ENCODE peak calls at places on chromosomes 3 and 15, in four cellular contexts. One of them, this sample, is unnamed.

GRCh38 chr15:96138985-96139384 is 191.5 kb upstream of the NR2F2 start:
- DNase-seq in H9: no peak
- DNase-seq in neuronal stem cell: no peak
- DNase-seq in H1: no peak
- DNase-seq in this sample: no peak

GRCh38 chr3:148604270-148605085 is 93.2 kb upstream of the AGTR1 start:
- DNase-seq in H9: no peak
- DNase-seq in neuronal stem cell: no peak
- DNase-seq in H1: no peak
- DNase-seq in this sample: no peak

GRCh38 chr3:46935168-46935858 is 41.2 kb downstream of the CCDC12 start:
- DNase-seq in H9: peak
- DNase-seq in neuronal stem cell: peak
- DNase-seq in H1: peak
- DNase-seq in this sample: peak

GRCh38 chr15:79184465-79184892 is 93.9 kb upstream of the RASGRF1 start:
- DNase-seq in H9: peak
- DNase-seq in neuronal stem cell: peak
- DNase-seq in H1: no peak
- DNase-seq in this sample: peak

GRCh38 chr3:71142440-71143161 is 440.9 kb downstream of the FOXP1 start:
- DNase-seq in H9: peak
- DNase-seq in neuronal stem cell: no peak
- DNase-seq in H1: no peak
- DNase-seq in this sample: peak

GRCh38 chr15:80309769-80310384 is 57.9 kb upstream of the CTXND1 start:
- DNase-seq in H9: no peak
- DNase-seq in neuronal stem cell: peak
- DNase-seq in H1: no peak
- DNase-seq in this sample: peak

GRCh38 chr3:123229145-123229544 is 27.4 kb downstream of the SEC22A start:
- DNase-seq in H9: no peak
- DNase-seq in neuronal stem cell: no peak
- DNase-seq in H1: no peak
- DNase-seq in this sample: peak

GRCh38 chr15:30991301-30992072 is at the start of gene MTMR10:
- DNase-seq in H9: peak
- DNase-seq in neuronal stem cell: peak
- DNase-seq in H1: peak
- DNase-seq in this sample: peak

GRCh38 chr3:162777118-162777517 is 1280.5 kb downstream of the OTOL1 start:
- DNase-seq in H9: no peak
- DNase-seq in neuronal stem cell: no peak
- DNase-seq in H1: no peak
- DNase-seq in this sample: no peak

GRCh38 chr3:68116580-68116979 is 462.2 kb upstream of the SUCLG2 start:
- DNase-seq in H9: no peak
- DNase-seq in neuronal stem cell: no peak
- DNase-seq in H1: no peak
- DNase-seq in this sample: no peak

GRCh38 chr3:106392905-106393304 is 524.1 kb upstream of the CBLB start:
- DNase-seq in H9: no peak
- DNase-seq in neuronal stem cell: no peak
- DNase-seq in H1: no peak
- DNase-seq in this sample: peak

GRCh38 chr15:77886805-77887448 is 190.6 kb downstream of the TBC1D2B start:
- DNase-seq in H9: no peak
- DNase-seq in neuronal stem cell: no peak
- DNase-seq in H1: no peak
- DNase-seq in this sample: no peak

GRCh38 chr3:112011376-112011940 is 12.7 kb downstream of the TAGLN3 start:
- DNase-seq in H9: no peak
- DNase-seq in neuronal stem cell: no peak
- DNase-seq in H1: no peak
- DNase-seq in this sample: no peak

GRCh38 chr3:169082076-169082475 is 581.4 kb downstream of the MECOM start:
- DNase-seq in H9: no peak
- DNase-seq in neuronal stem cell: no peak
- DNase-seq in H1: no peak
- DNase-seq in this sample: no peak

GRCh38 chr3:173920386-173920785 is 522.8 kb downstream of the NLGN1 start:
- DNase-seq in H9: no peak
- DNase-seq in neuronal stem cell: no peak
- DNase-seq in H1: no peak
- DNase-seq in this sample: no peak

GRCh38 chr15:42595641-42596240 is 20.3 kb downstream of the STARD9 start:
- DNase-seq in H9: no peak
- DNase-seq in neuronal stem cell: no peak
- DNase-seq in H1: no peak
- DNase-seq in this sample: no peak

GRCh38 chr3:129936757-129937156 is 37.8 kb upstream of the TRH start:
- DNase-seq in H9: no peak
- DNase-seq in neuronal stem cell: peak
- DNase-seq in H1: no peak
- DNase-seq in this sample: peak

GRCh38 chr3:39469945-39470344 is 2.5 kb downstream of the MOBP start:
- DNase-seq in H9: no peak
- DNase-seq in neuronal stem cell: no peak
- DNase-seq in H1: no peak
- DNase-seq in this sample: no peak

GRCh38 chr3:16302082-16302631 is 37.1 kb downstream of the OXNAD1 start:
- DNase-seq in H9: no peak
- DNase-seq in neuronal stem cell: no peak
- DNase-seq in H1: no peak
- DNase-seq in this sample: no peak

GRCh38 chr3:126607214-126607908 is 47.6 kb downstream of the TXNRD3 start:
- DNase-seq in H9: no peak
- DNase-seq in neuronal stem cell: no peak
- DNase-seq in H1: no peak
- DNase-seq in this sample: peak

GRCh38 chr3:52056521-52056967 is at the start of gene DUSP7:
- DNase-seq in H9: peak
- DNase-seq in neuronal stem cell: peak
- DNase-seq in H1: no peak
- DNase-seq in this sample: peak

GRCh38 chr15:74793135-74794028 is 11.5 kb downstream of the CSK start:
- DNase-seq in H9: no peak
- DNase-seq in neuronal stem cell: no peak
- DNase-seq in H1: no peak
- DNase-seq in this sample: peak

GRCh38 chr3:64861684-64862083 is 173.9 kb upstream of the ADAMTS9 start:
- DNase-seq in H9: no peak
- DNase-seq in neuronal stem cell: no peak
- DNase-seq in H1: no peak
- DNase-seq in this sample: peak

GRCh38 chr15:82184776-82185175 is 77.8 kb downstream of the EFL1 start:
- DNase-seq in H9: no peak
- DNase-seq in neuronal stem cell: no peak
- DNase-seq in H1: no peak
- DNase-seq in this sample: no peak

DNA sequence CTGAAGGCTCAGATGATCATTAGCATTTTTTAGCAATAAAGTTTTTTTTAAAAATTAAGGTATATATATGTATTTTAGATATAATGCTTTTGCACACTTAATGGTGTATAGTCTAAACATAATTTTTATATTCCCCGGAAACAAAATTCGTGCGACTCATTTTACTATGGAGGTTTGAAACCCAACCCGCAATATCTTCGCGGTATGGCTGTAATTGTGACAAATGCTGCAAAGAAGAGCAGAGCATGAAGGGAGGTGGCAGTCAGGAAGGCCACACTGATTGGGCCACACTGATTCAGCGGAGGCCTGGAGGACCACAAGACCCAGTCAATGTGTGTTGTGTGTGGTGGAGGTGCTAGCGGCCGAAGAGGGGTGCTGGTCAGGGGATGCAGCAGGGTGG is 4.5 kb upstream of the CYP8B1 start:
- DNase-seq in H9: no peak
- DNase-seq in neuronal stem cell: no peak
- DNase-seq in H1: no peak
- DNase-seq in this sample: no peak
- H3K9ac ChIP-seq in H9: no peak
- H3K9ac ChIP-seq in neuronal stem cell: no peak
- H3K9ac ChIP-seq in H1: no peak
- H3K9ac ChIP-seq in this sample: peak

GRCh38 chr15:62941719-62942118 is 100.8 kb upstream of the TPM1 start:
- DNase-seq in H9: no peak
- DNase-seq in neuronal stem cell: no peak
- DNase-seq in H1: no peak
- DNase-seq in this sample: peak

GRCh38 chr15:62938825-62939224 is 103.7 kb upstream of the TPM1 start:
- DNase-seq in H9: no peak
- DNase-seq in neuronal stem cell: no peak
- DNase-seq in H1: no peak
- DNase-seq in this sample: no peak

GRCh38 chr15:62942411-62942810 is 100.1 kb upstream of the TPM1 start:
- DNase-seq in H9: no peak
- DNase-seq in neuronal stem cell: no peak
- DNase-seq in H1: no peak
- DNase-seq in this sample: no peak

GRCh38 chr15:62940359-62940754 is 102.2 kb upstream of the TPM1 start:
- DNase-seq in H9: no peak
- DNase-seq in neuronal stem cell: no peak
- DNase-seq in H1: no peak
- DNase-seq in this sample: no peak

GRCh38 chr15:62940755-62941361 is 101.7 kb upstream of the TPM1 start:
- DNase-seq in H9: no peak
- DNase-seq in neuronal stem cell: no peak
- DNase-seq in H1: no peak
- DNase-seq in this sample: peak
- H2BK12ac ChIP-seq in H9: no peak
- H2BK12ac ChIP-seq in neuronal stem cell: peak
- H2BK12ac ChIP-seq in H1: peak
- H2BK12ac ChIP-seq in this sample: peak

GRCh38 chr15:52020253-52021085 is 1.4 kb downstream of the MAPK6 start:
- DNase-seq in H9: no peak
- DNase-seq in neuronal stem cell: no peak
- DNase-seq in H1: no peak
- DNase-seq in this sample: peak

GRCh38 chr15:52023169-52023922 is 4.3 kb downstream of the MAPK6 start:
- DNase-seq in H9: no peak
- DNase-seq in neuronal stem cell: no peak
- DNase-seq in H1: no peak
- DNase-seq in this sample: peak

GRCh38 chr15:52021892-52022540 is 3.0 kb downstream of the MAPK6 start:
- DNase-seq in H9: no peak
- DNase-seq in neuronal stem cell: no peak
- DNase-seq in H1: no peak
- DNase-seq in this sample: no peak

GRCh38 chr15:52019394-52020252 is 604 bp downstream of the MAPK6 start:
- DNase-seq in H9: peak
- DNase-seq in neuronal stem cell: peak
- DNase-seq in H1: no peak
- DNase-seq in this sample: peak

DNA sequence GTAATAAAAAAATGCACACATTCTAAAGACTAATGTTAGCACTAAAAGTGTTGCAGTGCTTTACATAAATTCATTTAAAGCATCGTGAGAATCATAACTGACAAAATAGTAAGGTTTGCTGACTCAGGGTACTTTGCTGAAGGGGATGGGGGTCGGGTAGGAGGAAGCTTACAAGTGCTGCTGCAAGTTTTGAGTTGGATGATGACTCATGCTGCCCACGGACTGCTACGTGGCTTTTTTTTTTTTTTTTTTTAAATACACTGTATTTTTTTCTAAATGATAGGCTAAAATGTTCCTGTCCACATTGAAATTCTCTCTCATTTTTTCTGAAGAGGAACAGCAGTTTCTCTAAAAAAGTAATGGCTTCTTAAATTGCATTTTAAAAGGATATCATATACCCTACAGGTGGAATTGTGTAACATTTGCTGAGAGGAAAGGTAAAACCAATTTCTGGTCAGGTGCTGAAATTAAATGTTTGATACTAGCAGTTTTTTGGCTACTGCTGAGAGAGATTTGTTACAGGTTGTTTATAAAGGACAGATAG is 2.2 kb downstream of the MAPK6 start:
- DNase-seq in H9: no peak
- DNase-seq in neuronal stem cell: no peak
- DNase-seq in H1: no peak
- DNase-seq in this sample: peak
- H3K4ac ChIP-seq in H9: no peak
- H3K4ac ChIP-seq in neuronal stem cell: no peak
- H3K4ac ChIP-seq in H1: no peak
- H3K4ac ChIP-seq in this sample: no peak

DNA sequence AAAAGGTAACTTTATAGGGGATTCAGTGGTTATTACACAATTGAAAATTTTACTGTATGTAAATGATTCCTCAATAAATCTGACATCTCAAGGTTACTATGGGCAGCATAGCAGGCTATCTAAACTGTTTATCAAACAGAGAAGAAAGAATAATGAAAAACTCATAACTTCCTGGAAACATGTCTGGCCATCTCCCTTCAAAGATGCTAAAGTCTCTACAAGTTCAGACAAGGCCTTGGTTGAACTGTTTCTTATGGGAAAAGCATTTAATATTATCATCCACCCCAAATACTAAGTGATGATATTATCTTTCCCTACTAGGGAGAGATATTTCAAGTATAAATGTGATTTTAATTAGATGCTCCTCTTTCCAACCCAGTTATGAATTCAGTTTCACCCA is 114.9 kb downstream of the ARRDC4 start:
- DNase-seq in H9: no peak
- DNase-seq in neuronal stem cell: no peak
- DNase-seq in H1: no peak
- DNase-seq in this sample: no peak
- H3K9ac ChIP-seq in H9: no peak
- H3K9ac ChIP-seq in neuronal stem cell: no peak
- H3K9ac ChIP-seq in H1: no peak
- H3K9ac ChIP-seq in this sample: no peak

GRCh38 chr3:24151595-24151994 is 206.5 kb downstream of the NR1D2 start:
- DNase-seq in H9: no peak
- DNase-seq in neuronal stem cell: no peak
- DNase-seq in H1: no peak
- DNase-seq in this sample: no peak

GRCh38 chr3:24145481-24145880 is 200.4 kb downstream of the NR1D2 start:
- DNase-seq in H9: no peak
- DNase-seq in neuronal stem cell: no peak
- DNase-seq in H1: no peak
- DNase-seq in this sample: peak

GRCh38 chr3:24154003-24154695 is 209.1 kb downstream of the NR1D2 start:
- DNase-seq in H9: no peak
- DNase-seq in neuronal stem cell: no peak
- DNase-seq in H1: no peak
- DNase-seq in this sample: no peak

GRCh38 chr3:24145981-24146822 is 201.1 kb downstream of the NR1D2 start:
- DNase-seq in H9: no peak
- DNase-seq in neuronal stem cell: no peak
- DNase-seq in H1: no peak
- DNase-seq in this sample: peak

DNA sequence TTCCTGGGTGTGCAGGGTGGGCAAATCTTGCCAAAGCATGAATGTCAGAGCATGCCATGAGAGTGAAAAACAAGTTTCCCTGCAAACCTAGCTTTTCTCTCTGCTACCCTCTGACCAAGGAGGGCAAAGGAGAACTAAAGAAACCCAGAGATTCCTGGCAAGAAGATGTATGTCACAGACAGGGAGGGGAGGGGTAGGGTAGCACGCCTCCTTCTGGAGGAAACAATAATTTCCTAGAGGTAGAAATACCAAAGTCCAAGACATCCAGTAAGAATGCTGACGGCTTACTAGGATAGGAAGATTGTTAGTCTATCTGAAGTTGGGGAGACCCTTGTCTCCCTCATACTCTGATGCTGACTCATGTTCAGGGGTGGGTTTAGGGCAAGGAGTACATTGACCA is 203.9 kb downstream of the NR1D2 start:
- DNase-seq in H9: no peak
- DNase-seq in neuronal stem cell: no peak
- DNase-seq in H1: no peak
- DNase-seq in this sample: no peak
- H2BK12ac ChIP-seq in H9: no peak
- H2BK12ac ChIP-seq in neuronal stem cell: no peak
- H2BK12ac ChIP-seq in H1: no peak
- H2BK12ac ChIP-seq in this sample: no peak

This sample was measured in mesenchymal stem cell.